ENCODE peak calls at places on chromosomes 12 and 14, in nine cellular contexts. I is nephron progenitor cell; N is stimulated activated CD8-positive, alpha-beta memory T cell treated with anti-CD3 and anti-CD28 coated beads, Interleukin-4, amount 100 ng/mL, for 1 hour; J is CD8-positive, alpha-beta memory T cell; W is HFF-Myc; P is NCI-H510A treated with DMSO at 0.1 percent for 48 hours; V is hepatocyte; M is NCI-H524 treated with DMSO at 0.1 percent for 48 hours; Q is Karpas-422. L is an unnamed sample.

GRCh38 chr14:102028733-102029132 is 58.1 kb downstream of the HSP90AA1 start:
- DNase-seq in I (no peak), N (no peak), J (no peak), W (no peak), P (no peak), V (peak; percentile 58), M (no peak), Q (no peak), L (no peak)

GRCh38 chr14:66485910-66486421 is at the start of gene CCDC196:
- DNase-seq in I (no peak), N (no peak), J (no peak), W (no peak), P (no peak), V (no peak), M (no peak), Q (no peak), L (no peak)

GRCh38 chr12:131208425-131208824 is 254.7 kb downstream of the ADGRD1 start:
- DNase-seq in I (no peak), N (no peak), J (no peak), W (no peak), P (no peak), V (no peak), M (no peak), Q (no peak), L (no peak)

GRCh38 chr12:5022465-5023061 is 21.1 kb upstream of the KCNA5 start:
- DNase-seq in I (peak; percentile 54), N (no peak), J (peak; percentile 7), W (no peak), P (peak; percentile 64), V (peak; percentile 81), M (no peak), Q (peak; percentile 83), L (no peak)

GRCh38 chr14:98940693-98941437 is 331.1 kb downstream of the BCL11B start:
- DNase-seq in I (no peak), N (no peak), J (no peak), W (no peak), P (no peak), V (no peak), M (no peak), Q (no peak), L (no peak)

GRCh38 chr12:58443981-58444371 is 476.3 kb downstream of the LRIG3 start:
- DNase-seq in I (no peak), N (no peak), J (no peak), W (no peak), P (peak; percentile 20), V (peak; percentile 7), M (no peak), Q (no peak), L (no peak)

GRCh38 chr12:2679816-2680675 is 114.7 kb upstream of the FKBP4 start:
- DNase-seq in I (no peak), N (no peak), J (no peak), W (no peak), P (no peak), V (no peak), M (no peak), Q (no peak), L (no peak)

GRCh38 chr12:128850400-128850799 is 2.9 kb upstream of the GLT1D1 start:
- DNase-seq in I (no peak), N (no peak), J (no peak), W (no peak), P (no peak), V (no peak), M (no peak), Q (no peak), L (no peak)

GRCh38 chr14:34387974-34388533 is 74.0 kb downstream of the SPTSSA start:
- DNase-seq in I (no peak), N (no peak), J (no peak), W (no peak), P (no peak), V (no peak), M (no peak), Q (peak; percentile 34), L (no peak)

GRCh38 chr12:113232232-113232615 is 11.0 kb downstream of the TPCN1 start:
- DNase-seq in I (no peak), N (no peak), J (no peak), W (no peak), P (no peak), V (no peak), M (no peak), Q (no peak), L (no peak)

GRCh38 chr12:64785816-64786215 is 26.6 kb upstream of the GNS start:
- DNase-seq in I (no peak), N (no peak), J (no peak), W (no peak), P (no peak), V (no peak), M (no peak), Q (no peak), L (no peak)

L was measured in Kasumi-1.